ENCODE peak calls at places on chromosomes 6 and 20, in five cellular contexts. One of them, this sample, is unnamed.

GRCh38 chr6:49980898-49981297 is 11.5 kb upstream of the DEFB113 start:
- DNase-seq in mucosa of descending colon: no peak
- DNase-seq in C1 segment of cervical spinal cord: no peak
- DNase-seq in upper lobe of right lung: no peak
- DNase-seq in sciatic nerve: no peak
- DNase-seq in this sample: no peak

GRCh38 chr6:16437095-16437494 is 198.7 kb downstream of the GMPR start:
- DNase-seq in mucosa of descending colon: no peak
- DNase-seq in C1 segment of cervical spinal cord: no peak
- DNase-seq in upper lobe of right lung: no peak
- DNase-seq in sciatic nerve: no peak
- DNase-seq in this sample: no peak

GRCh38 chr6:1118287-1118647 is 193.6 kb upstream of the FOXQ1 start:
- DNase-seq in mucosa of descending colon: no peak
- DNase-seq in C1 segment of cervical spinal cord: no peak
- DNase-seq in upper lobe of right lung: no peak
- DNase-seq in sciatic nerve: no peak
- DNase-seq in this sample: no peak

GRCh38 chr6:85476532-85476931 is 26.6 kb downstream of the NT5E start:
- DNase-seq in mucosa of descending colon: no peak
- DNase-seq in C1 segment of cervical spinal cord: no peak
- DNase-seq in upper lobe of right lung: no peak
- DNase-seq in sciatic nerve: no peak
- DNase-seq in this sample: no peak

GRCh38 chr20:6769953-6770831 is 2.7 kb downstream of the BMP2 start:
- DNase-seq in mucosa of descending colon: peak; percentile 80
- DNase-seq in C1 segment of cervical spinal cord: peak; percentile 44
- DNase-seq in upper lobe of right lung: peak; percentile 87
- DNase-seq in sciatic nerve: peak; percentile 69
- DNase-seq in this sample: peak; percentile 82

GRCh38 chr6:41373367-41373918 is 38.0 kb downstream of the NCR2 start:
- DNase-seq in mucosa of descending colon: no peak
- DNase-seq in C1 segment of cervical spinal cord: no peak
- DNase-seq in upper lobe of right lung: no peak
- DNase-seq in sciatic nerve: no peak
- DNase-seq in this sample: no peak

GRCh38 chr20:45444050-45444449 is 25.5 kb upstream of the WFDC2 start:
- DNase-seq in mucosa of descending colon: no peak
- DNase-seq in C1 segment of cervical spinal cord: no peak
- DNase-seq in upper lobe of right lung: no peak
- DNase-seq in sciatic nerve: no peak
- DNase-seq in this sample: no peak

GRCh38 chr20:36093804-36094145 is 60.8 kb upstream of the EPB41L1 start:
- DNase-seq in mucosa of descending colon: no peak
- DNase-seq in C1 segment of cervical spinal cord: no peak
- DNase-seq in upper lobe of right lung: no peak
- DNase-seq in sciatic nerve: no peak
- DNase-seq in this sample: no peak

GRCh38 chr20:43456809-43457639 is 672 bp upstream of the SRSF6 start:
- DNase-seq in mucosa of descending colon: peak; percentile 86
- DNase-seq in C1 segment of cervical spinal cord: peak; percentile 94
- DNase-seq in upper lobe of right lung: peak; percentile 92
- DNase-seq in sciatic nerve: peak; percentile 94
- DNase-seq in this sample: peak; percentile 93

GRCh38 chr6:149268768-149269167 is 48.7 kb upstream of the TAB2 start:
- DNase-seq in mucosa of descending colon: no peak
- DNase-seq in C1 segment of cervical spinal cord: no peak
- DNase-seq in upper lobe of right lung: no peak
- DNase-seq in sciatic nerve: no peak
- DNase-seq in this sample: no peak

GRCh38 chr6:11007715-11008608 is 36.1 kb downstream of the ELOVL2 start:
- DNase-seq in mucosa of descending colon: no peak
- DNase-seq in C1 segment of cervical spinal cord: no peak
- DNase-seq in upper lobe of right lung: no peak
- DNase-seq in sciatic nerve: no peak
- DNase-seq in this sample: no peak

GRCh38 chr6:37442416-37443218 is 9.6 kb downstream of the CMTR1 start:
- DNase-seq in mucosa of descending colon: no peak
- DNase-seq in C1 segment of cervical spinal cord: no peak
- DNase-seq in upper lobe of right lung: no peak
- DNase-seq in sciatic nerve: no peak
- DNase-seq in this sample: no peak

This sample was measured in coronary artery.